ENCODE peak calls at places on chromosomes 16 and 17, in seven cellular contexts. K is Peyer's patch, G is uterus, V is heart right ventricle, W is SK-N-SH, R is ovary, J is tibial nerve. Q is an unnamed sample.

GRCh38 chr16:86079185-86079885 is 180.4 kb downstream of the IRF8 start:
- DNase-seq in K (peak), G (no peak), V (no peak), W (no peak), R (no peak), J (no peak), Q (no peak)

GRCh38 chr17:9007052-9007714 is 14.1 kb upstream of the NTN1 start:
- DNase-seq in K (no peak), G (no peak), V (no peak), W (no peak), R (no peak), J (no peak), Q (no peak)

GRCh38 chr16:57132470-57132869 is 40.1 kb downstream of the CPNE2 start:
- DNase-seq in K (peak), G (no peak), V (no peak), W (no peak), R (no peak), J (no peak), Q (no peak)

GRCh38 chr16:68296291-68296690 is 14.5 kb downstream of the SLC7A6OS start:
- DNase-seq in K (no peak), G (no peak), V (peak), W (no peak), R (peak), J (no peak), Q (peak)

GRCh38 chr16:66265556-66266133 is 100.8 kb upstream of the CDH5 start:
- DNase-seq in K (no peak), G (peak), V (no peak), W (no peak), R (no peak), J (no peak), Q (no peak)

GRCh38 chr17:28953444-28954118 is 2.3 kb upstream of the PHF12 start:
- DNase-seq in K (no peak), G (peak), V (no peak), W (peak), R (peak), J (no peak), Q (peak)

GRCh38 chr16:86252596-86252995 is 257.7 kb upstream of the FOXF1 start:
- DNase-seq in K (no peak), G (no peak), V (no peak), W (peak), R (no peak), J (no peak), Q (no peak)

GRCh38 chr17:78785663-78786057 is 3.6 kb upstream of the CYTH1 start:
- DNase-seq in K (no peak), G (no peak), V (no peak), W (no peak), R (no peak), J (no peak), Q (no peak)

GRCh38 chr16:88341551-88342290 is 41.0 kb upstream of the ZNF469 start:
- DNase-seq in K (no peak), G (no peak), V (no peak), W (no peak), R (no peak), J (no peak), Q (peak)

GRCh38 chr17:58333396-58334207 is 5.0 kb upstream of the TSPOAP1 start:
- DNase-seq in K (no peak), G (no peak), V (no peak), W (peak), R (no peak), J (no peak), Q (no peak)

GRCh38 chr17:61179316-61179715 is 220.3 kb upstream of the TBX2 start:
- DNase-seq in K (no peak), G (no peak), V (no peak), W (no peak), R (no peak), J (no peak), Q (no peak)

GRCh38 chr17:67700037-67700436 is 17.7 kb upstream of the NOL11 start:
- DNase-seq in K (no peak), G (no peak), V (no peak), W (no peak), R (no peak), J (no peak), Q (no peak)

DNA sequence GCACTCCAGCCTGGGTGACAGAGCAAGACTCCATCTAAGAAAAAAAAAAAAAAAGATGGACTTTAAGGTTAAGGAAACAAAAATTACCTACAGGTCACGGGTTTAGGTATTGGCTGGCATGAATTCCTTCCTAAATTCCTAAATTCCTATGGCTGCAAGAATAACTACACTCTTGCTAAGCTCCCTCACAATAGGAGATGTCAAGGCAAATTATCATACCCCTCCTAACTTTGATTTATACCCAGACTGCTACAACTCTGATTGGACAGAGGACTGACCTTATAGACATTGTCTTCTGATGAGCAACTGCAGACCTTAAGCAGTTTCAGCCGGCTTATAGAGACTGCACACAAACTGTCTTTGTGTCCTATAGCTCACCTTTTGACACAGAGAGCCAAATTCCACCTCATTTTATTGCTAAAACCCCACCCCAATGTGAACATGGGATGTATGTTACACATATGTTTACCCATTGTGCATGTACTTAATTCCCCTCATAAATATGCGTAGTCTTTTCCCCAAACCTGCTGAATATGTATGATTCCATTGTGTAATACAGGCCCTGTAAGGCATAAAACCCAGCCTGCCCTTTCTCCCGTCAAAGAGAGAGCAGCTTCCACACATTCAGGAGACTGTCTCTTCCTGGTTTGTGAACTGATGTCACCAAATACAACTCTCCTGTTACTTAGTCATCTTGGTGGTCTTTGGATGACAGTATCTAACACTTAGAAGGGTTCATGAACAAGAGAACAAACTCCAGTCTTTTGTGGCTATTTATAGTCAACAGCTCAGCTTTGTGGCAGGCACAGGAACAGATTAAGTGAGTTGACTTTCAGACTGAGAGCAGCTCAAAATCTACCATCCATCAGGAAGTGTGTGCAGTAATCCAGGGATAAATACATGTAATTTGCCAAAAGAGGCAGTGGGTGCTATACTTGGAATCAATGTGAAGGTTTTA is 24.8 kb upstream of the TMC7 start:
- DNase-seq in K (no peak), G (no peak), V (no peak), W (no peak), R (no peak), J (no peak), Q (no peak)
- H3K27ac ChIP-seq in K (no peak), G (no peak), V (peak), W (peak), R (no peak), J (no peak), Q (peak)

GRCh38 chr17:7355053-7355452 is at the start of gene TMEM95:
- DNase-seq in K (no peak), G (no peak), V (peak), W (no peak), R (peak), J (peak), Q (peak)

GRCh38 chr17:7354262-7354781 is 634 bp upstream of the TMEM95 start:
- DNase-seq in K (no peak), G (no peak), V (no peak), W (no peak), R (peak), J (no peak), Q (peak)

GRCh38 chr17:7351665-7352558 is at the start of gene KCTD11:
- DNase-seq in K (peak), G (peak), V (peak), W (peak), R (peak), J (peak), Q (peak)

GRCh38 chr17:7352910-7353635 is 1.1 kb downstream of the KCTD11 start:
- DNase-seq in K (no peak), G (no peak), V (peak), W (no peak), R (peak), J (no peak), Q (no peak)

DNA sequence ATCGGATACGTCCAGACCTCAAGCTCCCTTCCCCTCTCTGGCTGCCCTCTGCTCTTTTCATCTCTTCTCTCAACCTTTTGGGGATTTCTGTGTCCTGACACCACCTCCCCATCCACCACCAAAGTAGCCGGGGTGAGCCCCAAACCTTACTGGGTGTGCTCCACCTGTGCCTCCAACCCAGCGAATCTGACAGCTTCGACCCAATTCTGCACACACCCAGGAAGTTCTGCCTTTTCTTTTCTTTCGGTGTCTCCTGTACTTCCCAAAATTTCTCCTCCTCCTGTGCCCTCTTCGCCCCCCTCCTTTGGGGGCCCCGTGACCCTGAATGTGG is 562 bp downstream of the KCTD11 start:
- DNase-seq in K (no peak), G (no peak), V (no peak), W (no peak), R (no peak), J (no peak), Q (no peak)
- H3K4me3 ChIP-seq in K (peak), G (peak), V (peak), W (peak), R (peak), J (peak), Q (peak)

GRCh38 chr17:79810138-79811027 is 13.5 kb upstream of the CBX8 start:
- DNase-seq in K (peak), G (peak), V (peak), W (peak), R (peak), J (no peak), Q (peak)
- H3K27ac ChIP-seq in K (no peak), G (no peak), V (no peak), W (no peak), R (no peak), J (no peak), Q (no peak)

DNA sequence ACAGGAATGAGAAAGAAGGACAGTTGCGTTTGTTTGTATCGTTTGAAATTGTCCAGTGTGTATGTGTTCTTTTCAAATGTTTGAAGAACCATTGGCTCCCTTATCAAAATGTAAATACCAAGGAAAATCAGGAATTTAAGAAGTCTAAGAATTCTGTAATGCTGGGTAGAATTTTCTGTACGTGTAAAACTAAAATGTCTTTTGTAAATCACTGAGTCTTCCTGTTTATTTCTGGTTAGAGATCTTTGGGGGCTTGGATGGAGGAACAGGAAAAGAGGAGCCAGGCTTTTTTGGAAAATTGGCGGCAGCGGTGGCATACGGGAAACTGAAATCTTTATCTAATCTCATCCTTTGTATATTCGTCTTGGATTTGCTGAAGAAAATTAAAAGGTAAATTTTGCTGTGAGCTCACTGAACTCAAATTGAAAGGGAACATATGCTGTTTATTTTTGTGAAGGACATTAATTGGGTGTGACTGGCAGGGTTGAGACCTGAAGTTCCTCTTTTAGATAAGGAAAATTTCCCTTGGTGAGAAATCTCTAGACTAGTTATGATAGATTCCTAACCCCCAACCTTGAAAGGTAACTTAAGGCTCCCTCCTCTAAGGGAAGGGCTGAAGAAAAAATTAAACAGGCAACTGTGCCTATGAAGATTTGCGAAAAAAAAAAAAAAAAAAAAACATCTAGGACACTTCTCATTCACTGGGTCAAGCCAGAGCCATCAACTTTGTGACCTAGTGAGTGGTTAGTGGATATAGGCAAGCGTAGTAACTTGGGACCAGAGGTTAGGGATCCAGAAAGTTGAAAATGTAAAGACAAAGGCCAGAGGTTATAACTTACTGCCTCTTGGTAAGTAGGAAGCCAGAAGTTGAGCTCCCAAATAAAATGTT is 10.8 kb downstream of the TAT start:
- DNase-seq in K (no peak), G (no peak), V (no peak), W (no peak), R (no peak), J (no peak), Q (no peak)
- H3K4me3 ChIP-seq in K (peak), G (no peak), V (no peak), W (peak), R (no peak), J (no peak), Q (no peak)

GRCh38 chr17:53390575-53390974 is 432.2 kb upstream of the KIF2B start:
- DNase-seq in K (no peak), G (no peak), V (no peak), W (no peak), R (no peak), J (no peak), Q (no peak)
- H3K27ac ChIP-seq in K (no peak), G (no peak), V (no peak), W (no peak), R (no peak), J (no peak), Q (no peak)

DNA sequence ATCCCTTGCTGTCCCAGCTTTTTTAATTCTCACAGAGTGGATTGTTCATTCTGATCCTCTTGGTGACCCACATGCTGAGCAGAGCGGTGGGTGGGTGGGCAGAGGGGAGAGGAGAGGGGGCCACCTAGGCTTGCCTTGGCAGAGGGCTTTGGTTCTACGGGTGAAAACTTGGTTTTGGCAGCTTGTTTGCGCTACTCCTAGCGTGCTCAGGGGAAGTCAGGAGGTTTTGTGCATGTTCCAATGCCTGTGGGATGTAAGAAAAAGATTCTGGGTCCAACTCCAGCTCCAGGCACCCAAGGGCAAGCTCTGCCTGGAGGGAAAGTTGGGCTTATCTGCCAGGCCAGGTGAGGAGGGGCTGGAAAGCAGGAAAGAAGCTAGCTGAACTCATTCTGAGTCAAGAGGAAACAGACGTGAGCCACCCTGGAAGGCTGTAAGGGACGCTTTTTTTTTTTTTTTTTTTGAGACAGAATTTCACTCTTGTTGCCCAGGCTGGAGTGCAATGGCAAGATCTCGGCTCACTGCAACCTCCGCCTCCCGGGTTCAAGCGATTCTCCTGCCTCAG is 169.1 kb downstream of the WSCD1 start:
- DNase-seq in K (no peak), G (no peak), V (no peak), W (no peak), R (no peak), J (no peak), Q (no peak)
- H3K4me3 ChIP-seq in K (no peak), G (no peak), V (no peak), W (no peak), R (no peak), J (no peak), Q (no peak)

GRCh38 chr17:73283250-73283649 is 21.6 kb upstream of the CPSF4L start:
- DNase-seq in K (no peak), G (no peak), V (no peak), W (no peak), R (no peak), J (no peak), Q (peak)
- H3K27ac ChIP-seq in K (no peak), G (peak), V (peak), W (no peak), R (peak), J (peak), Q (no peak)

DNA sequence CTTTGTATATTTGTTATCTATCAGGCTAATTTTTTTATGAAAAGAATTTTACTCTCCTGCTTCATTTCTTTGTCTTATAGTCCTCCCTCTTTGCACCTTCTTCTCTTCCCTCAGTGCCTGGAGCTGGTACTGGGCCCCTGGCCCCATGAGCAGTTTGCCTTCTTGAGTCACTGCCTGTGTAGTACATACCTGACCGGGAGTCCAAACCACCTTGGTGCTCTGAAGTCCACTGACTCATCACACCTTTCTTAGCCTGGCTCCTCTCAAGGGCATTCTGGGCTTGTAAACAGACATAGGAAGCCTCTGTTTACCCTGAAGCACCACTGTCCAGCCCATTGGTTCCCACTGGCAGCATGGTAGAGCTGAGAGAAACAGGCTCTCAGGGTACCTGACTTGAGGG is 11.0 kb upstream of the TACO1 start:
- DNase-seq in K (no peak), G (no peak), V (no peak), W (no peak), R (no peak), J (no peak), Q (no peak)
- H3K4me3 ChIP-seq in K (no peak), G (no peak), V (no peak), W (no peak), R (no peak), J (no peak), Q (no peak)

DNA sequence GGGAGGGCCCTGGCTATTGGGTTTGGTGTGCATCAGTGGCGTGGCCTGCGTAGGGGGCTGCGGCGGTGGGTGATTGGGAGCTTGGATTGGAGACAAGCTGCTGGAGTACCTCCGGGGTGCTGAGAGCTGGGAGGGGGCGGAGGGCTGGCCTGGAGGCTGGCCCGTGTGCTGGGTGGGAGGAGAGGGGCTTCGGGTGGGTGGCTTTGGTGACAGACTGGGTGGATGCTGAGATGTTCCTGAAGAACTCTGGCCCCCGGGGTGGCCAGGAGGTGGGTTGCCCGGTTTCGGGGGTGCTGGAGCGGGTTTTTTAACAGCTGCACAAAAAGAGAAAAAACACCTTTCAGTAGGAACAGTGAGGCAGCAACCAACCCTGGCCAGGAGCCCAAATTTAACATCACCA is 84.1 kb downstream of the ARHGAP17 start:
- DNase-seq in K (no peak), G (no peak), V (no peak), W (no peak), R (no peak), J (no peak), Q (no peak)
- H3K27ac ChIP-seq in K (no peak), G (no peak), V (no peak), W (no peak), R (no peak), J (no peak), Q (no peak)